ENCODE peak calls at places on chromosomes 4 and X, in six cellular contexts. One of them, this sample, is unnamed.

GRCh38 chr4:68466751-68467150 is 19.5 kb downstream of the TMPRSS11E start:
- DNase-seq in AG09309: no peak
- DNase-seq in GM23338: no peak
- DNase-seq in epithelial cell of esophagus: peak
- DNase-seq in choroid plexus epithelial cell: no peak
- DNase-seq in Calu3: no peak
- DNase-seq in this sample: no peak

GRCh38 chr4:69951602-69952001 is 13.9 kb downstream of the CSN2 start:
- DNase-seq in GM23338: no peak
- DNase-seq in Calu3: no peak
- DNase-seq in choroid plexus epithelial cell: peak
- DNase-seq in AG09309: no peak
- DNase-seq in epithelial cell of esophagus: no peak
- DNase-seq in this sample: no peak

GRCh38 chr4:36243355-36244256 is 708 bp downstream of the ARAP2 start:
- DNase-seq in epithelial cell of esophagus: peak
- DNase-seq in Calu3: peak
- DNase-seq in choroid plexus epithelial cell: peak
- DNase-seq in AG09309: no peak
- DNase-seq in GM23338: peak
- DNase-seq in this sample: no peak

GRCh38 chrX:54494970-54495813 is 842 bp downstream of the FGD1 start:
- DNase-seq in epithelial cell of esophagus: peak
- DNase-seq in GM23338: peak
- DNase-seq in Calu3: no peak
- DNase-seq in AG09309: no peak
- DNase-seq in choroid plexus epithelial cell: no peak
- DNase-seq in this sample: no peak

GRCh38 chr4:99893029-99893428 is 1.2 kb downstream of the LAMTOR3 start:
- DNase-seq in epithelial cell of esophagus: no peak
- DNase-seq in Calu3: no peak
- DNase-seq in GM23338: no peak
- DNase-seq in AG09309: no peak
- DNase-seq in choroid plexus epithelial cell: no peak
- DNase-seq in this sample: no peak

GRCh38 chrX:86946569-86946968 is 571.0 kb upstream of the KLHL4 start:
- DNase-seq in epithelial cell of esophagus: peak
- DNase-seq in choroid plexus epithelial cell: peak
- DNase-seq in AG09309: no peak
- DNase-seq in Calu3: peak
- DNase-seq in GM23338: peak
- DNase-seq in this sample: no peak

GRCh38 chrX:53268173-53268572 is 13.2 kb downstream of the IQSEC2 start:
- DNase-seq in Calu3: no peak
- DNase-seq in epithelial cell of esophagus: peak
- DNase-seq in choroid plexus epithelial cell: no peak
- DNase-seq in GM23338: no peak
- DNase-seq in AG09309: no peak
- DNase-seq in this sample: no peak

GRCh38 chrX:2311483-2311882 is 189.3 kb downstream of the DHRSX start:
- DNase-seq in GM23338: peak
- DNase-seq in Calu3: no peak
- DNase-seq in AG09309: no peak
- DNase-seq in choroid plexus epithelial cell: no peak
- DNase-seq in epithelial cell of esophagus: no peak
- DNase-seq in this sample: no peak

GRCh38 chr4:101304916-101305315 is 42.4 kb downstream of the PPP3CA start:
- DNase-seq in choroid plexus epithelial cell: peak
- DNase-seq in GM23338: peak
- DNase-seq in Calu3: no peak
- DNase-seq in AG09309: no peak
- DNase-seq in epithelial cell of esophagus: no peak
- DNase-seq in this sample: no peak

GRCh38 chrX:69133561-69134542 is 31.4 kb downstream of the PJA1 start:
- DNase-seq in AG09309: peak
- DNase-seq in epithelial cell of esophagus: peak
- DNase-seq in GM23338: peak
- DNase-seq in Calu3: peak
- DNase-seq in choroid plexus epithelial cell: peak
- DNase-seq in this sample: no peak

GRCh38 chrX:139932077-139932900 is 564 bp downstream of the ATP11C start:
- DNase-seq in AG09309: no peak
- DNase-seq in epithelial cell of esophagus: peak
- DNase-seq in Calu3: peak
- DNase-seq in choroid plexus epithelial cell: peak
- DNase-seq in GM23338: peak
- DNase-seq in this sample: peak

GRCh38 chr4:103268746-103269145 is 70.6 kb upstream of the CENPE start:
- DNase-seq in choroid plexus epithelial cell: no peak
- DNase-seq in GM23338: no peak
- DNase-seq in AG09309: no peak
- DNase-seq in epithelial cell of esophagus: peak
- DNase-seq in Calu3: no peak
- DNase-seq in this sample: no peak

GRCh38 chrX:2828404-2829065 is at the start of gene GYG2:
- DNase-seq in choroid plexus epithelial cell: peak
- DNase-seq in epithelial cell of esophagus: no peak
- DNase-seq in GM23338: peak
- DNase-seq in Calu3: peak
- DNase-seq in AG09309: no peak
- DNase-seq in this sample: no peak

DNA sequence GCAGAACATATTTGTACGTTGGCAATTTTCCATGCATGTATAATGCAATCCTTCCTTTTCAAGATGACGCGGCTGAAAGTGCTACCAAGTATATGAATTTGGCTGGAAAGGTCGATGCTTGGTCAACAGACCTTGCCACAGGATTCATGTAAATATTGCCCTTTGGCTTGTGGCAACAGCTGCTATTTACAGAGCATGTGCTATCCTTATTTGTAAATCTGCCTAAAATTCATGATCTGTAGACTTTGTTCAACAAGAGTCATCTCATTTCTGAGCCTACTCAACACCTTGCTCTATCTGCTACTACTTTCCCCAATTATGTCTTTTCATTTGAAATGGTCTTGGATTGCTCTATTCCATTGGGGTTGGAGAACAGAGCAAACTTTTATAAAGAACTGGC is 1.9 kb upstream of the SMARCA1 start:
- DNase-seq in choroid plexus epithelial cell: no peak
- DNase-seq in GM23338: no peak
- DNase-seq in AG09309: no peak
- DNase-seq in Calu3: no peak
- DNase-seq in epithelial cell of esophagus: no peak
- DNase-seq in this sample: no peak
- TF ChIP-seq CTCF in choroid plexus epithelial cell: no peak
- TF ChIP-seq CTCF in GM23338: no peak
- TF ChIP-seq CTCF in AG09309: no peak
- TF ChIP-seq CTCF in Calu3: no peak
- TF ChIP-seq CTCF in epithelial cell of esophagus: no peak
- TF ChIP-seq CTCF in this sample: no peak

GRCh38 chr4:126583509-126583908 is 1049.2 kb upstream of the INTU start:
- DNase-seq in AG09309: no peak
- DNase-seq in epithelial cell of esophagus: peak
- DNase-seq in choroid plexus epithelial cell: peak
- DNase-seq in Calu3: no peak
- DNase-seq in GM23338: peak
- DNase-seq in this sample: no peak
- TF ChIP-seq CTCF in AG09309: peak
- TF ChIP-seq CTCF in epithelial cell of esophagus: peak
- TF ChIP-seq CTCF in choroid plexus epithelial cell: peak
- TF ChIP-seq CTCF in Calu3: no peak
- TF ChIP-seq CTCF in GM23338: peak
- TF ChIP-seq CTCF in this sample: no peak

GRCh38 chr4:7418131-7418943 is 16.4 kb downstream of the PSAPL1 start:
- DNase-seq in choroid plexus epithelial cell: no peak
- DNase-seq in AG09309: no peak
- DNase-seq in epithelial cell of esophagus: no peak
- DNase-seq in Calu3: no peak
- DNase-seq in GM23338: no peak
- DNase-seq in this sample: no peak
- TF ChIP-seq CTCF in choroid plexus epithelial cell: no peak
- TF ChIP-seq CTCF in AG09309: no peak
- TF ChIP-seq CTCF in epithelial cell of esophagus: no peak
- TF ChIP-seq CTCF in Calu3: no peak
- TF ChIP-seq CTCF in GM23338: no peak
- TF ChIP-seq CTCF in this sample: no peak

DNA sequence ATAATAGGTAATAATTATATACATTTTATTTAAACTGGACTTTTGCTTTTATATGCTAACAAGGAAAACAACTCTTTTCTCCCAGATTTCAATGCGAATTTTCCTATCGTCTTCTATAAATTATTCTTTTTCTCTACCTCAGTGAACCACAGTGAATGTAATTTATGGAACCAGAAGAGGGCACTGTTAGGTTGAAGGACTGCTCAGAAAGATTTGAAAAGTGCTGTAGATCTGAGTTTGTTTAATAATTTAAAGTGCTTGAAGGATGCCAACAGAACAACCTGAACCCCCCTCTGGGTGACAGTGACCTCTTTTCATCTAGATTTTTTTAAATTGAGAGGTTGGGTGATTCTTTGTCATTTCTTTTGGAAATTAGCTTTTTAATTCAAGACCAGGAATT is 54.9 kb downstream of the PHOX2B start:
- DNase-seq in choroid plexus epithelial cell: peak
- DNase-seq in GM23338: peak
- DNase-seq in epithelial cell of esophagus: peak
- DNase-seq in Calu3: peak
- DNase-seq in AG09309: peak
- DNase-seq in this sample: no peak
- TF ChIP-seq CTCF in choroid plexus epithelial cell: peak
- TF ChIP-seq CTCF in GM23338: peak
- TF ChIP-seq CTCF in epithelial cell of esophagus: peak
- TF ChIP-seq CTCF in Calu3: no peak
- TF ChIP-seq CTCF in AG09309: peak
- TF ChIP-seq CTCF in this sample: no peak

DNA sequence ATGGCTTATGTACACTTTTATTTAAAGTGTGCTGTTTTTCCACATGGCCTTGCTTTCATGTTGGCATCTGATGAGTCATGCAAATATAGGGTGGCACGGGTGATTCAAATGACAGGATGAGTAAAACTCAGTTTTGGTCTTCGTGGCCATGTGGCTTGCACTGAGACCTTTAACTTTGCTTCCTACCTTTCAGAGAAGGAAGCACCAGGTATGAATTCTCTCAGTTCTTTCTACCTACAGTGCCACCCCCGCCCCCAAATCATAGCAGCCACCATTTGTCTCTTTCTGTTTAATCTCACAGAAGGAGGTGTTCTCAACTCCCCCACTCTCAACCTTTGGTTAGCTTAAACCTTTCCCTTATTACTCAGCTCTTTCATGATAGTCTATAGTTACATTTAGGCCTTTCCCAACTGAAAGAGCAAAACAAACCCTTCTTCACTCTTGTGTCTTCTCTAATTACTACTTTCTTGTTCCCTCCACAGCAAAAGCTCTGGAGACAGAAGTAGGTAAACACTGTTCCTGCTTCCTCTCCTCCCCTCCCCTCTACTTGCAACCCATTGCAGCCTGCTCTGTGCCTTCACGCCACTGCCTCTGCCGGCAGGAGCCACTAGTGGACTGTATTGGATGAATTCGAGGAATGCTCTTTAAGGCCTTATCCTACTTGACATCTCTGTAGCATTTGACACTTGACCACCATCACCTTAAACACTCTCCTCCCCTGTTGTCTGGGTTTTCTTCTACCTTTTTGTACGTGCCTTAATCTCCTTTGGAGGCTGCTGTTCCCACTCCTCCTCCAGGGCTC is 123.7 kb downstream of the AFF1 start:
- DNase-seq in epithelial cell of esophagus: peak
- DNase-seq in choroid plexus epithelial cell: peak
- DNase-seq in GM23338: peak
- DNase-seq in Calu3: peak
- DNase-seq in AG09309: no peak
- DNase-seq in this sample: no peak
- TF ChIP-seq CTCF in epithelial cell of esophagus: no peak
- TF ChIP-seq CTCF in choroid plexus epithelial cell: peak
- TF ChIP-seq CTCF in GM23338: peak
- TF ChIP-seq CTCF in Calu3: no peak
- TF ChIP-seq CTCF in AG09309: no peak
- TF ChIP-seq CTCF in this sample: no peak

DNA sequence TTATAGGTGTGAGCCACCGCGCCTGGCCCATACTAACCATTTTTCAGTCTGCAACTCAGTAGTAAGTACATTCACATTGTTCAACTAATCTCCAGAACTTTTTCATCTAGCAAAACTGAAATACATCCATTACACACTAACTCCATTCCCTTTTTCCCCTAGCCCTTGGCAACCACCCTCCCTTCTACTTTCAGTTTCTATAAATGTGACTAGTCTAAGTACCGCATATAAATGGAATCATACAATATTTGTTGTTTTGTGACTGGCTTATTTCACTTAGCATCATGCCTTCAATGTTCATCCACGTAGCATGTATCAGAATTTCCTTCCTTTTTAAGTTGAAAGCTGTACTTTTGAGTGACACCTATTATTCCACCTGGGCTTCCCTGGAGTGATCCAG is 44.6 kb upstream of the SETD7 start:
- DNase-seq in AG09309: no peak
- DNase-seq in Calu3: no peak
- DNase-seq in choroid plexus epithelial cell: no peak
- DNase-seq in GM23338: no peak
- DNase-seq in epithelial cell of esophagus: no peak
- DNase-seq in this sample: no peak
- TF ChIP-seq CTCF in AG09309: no peak
- TF ChIP-seq CTCF in Calu3: no peak
- TF ChIP-seq CTCF in choroid plexus epithelial cell: no peak
- TF ChIP-seq CTCF in GM23338: no peak
- TF ChIP-seq CTCF in epithelial cell of esophagus: no peak
- TF ChIP-seq CTCF in this sample: no peak

GRCh38 chr4:71498002-71498401 is 159.2 kb downstream of the SLC4A4 start:
- DNase-seq in epithelial cell of esophagus: no peak
- DNase-seq in Calu3: no peak
- DNase-seq in choroid plexus epithelial cell: no peak
- DNase-seq in AG09309: peak
- DNase-seq in GM23338: no peak
- DNase-seq in this sample: no peak

GRCh38 chr4:71497078-71497477 is 158.3 kb downstream of the SLC4A4 start:
- DNase-seq in choroid plexus epithelial cell: no peak
- DNase-seq in Calu3: no peak
- DNase-seq in GM23338: no peak
- DNase-seq in epithelial cell of esophagus: no peak
- DNase-seq in AG09309: no peak
- DNase-seq in this sample: no peak

GRCh38 chr4:71498624-71499023 is 159.8 kb downstream of the SLC4A4 start:
- DNase-seq in AG09309: no peak
- DNase-seq in Calu3: no peak
- DNase-seq in GM23338: no peak
- DNase-seq in choroid plexus epithelial cell: no peak
- DNase-seq in epithelial cell of esophagus: no peak
- DNase-seq in this sample: no peak

GRCh38 chr4:71495454-71495853 is 156.6 kb downstream of the SLC4A4 start:
- DNase-seq in GM23338: no peak
- DNase-seq in epithelial cell of esophagus: no peak
- DNase-seq in AG09309: no peak
- DNase-seq in Calu3: no peak
- DNase-seq in choroid plexus epithelial cell: no peak
- DNase-seq in this sample: no peak

GRCh38 chr4:71494539-71494938 is 155.7 kb downstream of the SLC4A4 start:
- DNase-seq in epithelial cell of esophagus: no peak
- DNase-seq in choroid plexus epithelial cell: peak
- DNase-seq in AG09309: no peak
- DNase-seq in GM23338: peak
- DNase-seq in Calu3: no peak
- DNase-seq in this sample: no peak
- TF ChIP-seq CTCF in epithelial cell of esophagus: no peak
- TF ChIP-seq CTCF in choroid plexus epithelial cell: no peak
- TF ChIP-seq CTCF in AG09309: no peak
- TF ChIP-seq CTCF in GM23338: peak
- TF ChIP-seq CTCF in Calu3: no peak
- TF ChIP-seq CTCF in this sample: no peak